ENCODE peak calls at places on chromosomes 5 and 9, in seven cellular contexts. I is HCT116, V is K562, R is H1, X is HepG2, J is SK-N-SH, Y is GM12878. K is an unnamed sample.

GRCh38 chr5:127088226-127088625 is 14.9 kb upstream of the C5orf63 start:
- DNase-seq in I (no peak), V (no peak), R (no peak), X (no peak), J (no peak), Y (no peak), K (no peak)

GRCh38 chr5:59673438-59674058 is 220.0 kb downstream of the PDE4D start:
- DNase-seq in I (peak), V (peak), R (no peak), X (peak), J (peak), Y (no peak), K (peak)

GRCh38 chr5:151680944-151681427 is 5.7 kb downstream of the SPARC start:
- DNase-seq in I (no peak), V (no peak), R (no peak), X (no peak), J (no peak), Y (no peak), K (no peak)

GRCh38 chr5:128706269-128706668 is 168.2 kb upstream of the FBN2 start:
- DNase-seq in I (no peak), V (no peak), R (no peak), X (no peak), J (no peak), Y (no peak), K (no peak)

GRCh38 chr5:168324864-168325615 is 33.6 kb downstream of the WWC1 start:
- DNase-seq in I (peak), V (no peak), R (no peak), X (peak), J (no peak), Y (no peak), K (peak)

GRCh38 chr5:132812949-132813598 is at the start of gene SOWAHA:
- DNase-seq in I (no peak), V (no peak), R (no peak), X (no peak), J (no peak), Y (no peak), K (peak)

GRCh38 chr5:72065751-72066255 is 41.5 kb upstream of the MAP1B start:
- DNase-seq in I (no peak), V (no peak), R (peak), X (no peak), J (peak), Y (no peak), K (no peak)

GRCh38 chr5:135105105-135105484 is 71.1 kb upstream of the PITX1 start:
- DNase-seq in I (no peak), V (no peak), R (no peak), X (no peak), J (no peak), Y (no peak), K (no peak)

GRCh38 chr5:95823241-95823737 is 763 bp upstream of the GLRX start:
- DNase-seq in I (no peak), V (no peak), R (no peak), X (no peak), J (no peak), Y (no peak), K (no peak)

GRCh38 chr9:91127653-91128052 is 234.1 kb downstream of the AUH start:
- DNase-seq in I (no peak), V (no peak), R (no peak), X (no peak), J (no peak), Y (no peak), K (no peak)

GRCh38 chr9:130844028-130844427 is 9.0 kb downstream of the ABL1 start:
- DNase-seq in I (no peak), V (peak), R (no peak), X (no peak), J (no peak), Y (no peak), K (no peak)

GRCh38 chr5:113034182-113034773 is 57.7 kb downstream of the DCP2 start:
- DNase-seq in I (no peak), V (no peak), R (no peak), X (no peak), J (no peak), Y (no peak), K (no peak)

GRCh38 chr5:143311428-143311827 is 92.1 kb downstream of the NR3C1 start:
- DNase-seq in I (no peak), V (no peak), R (no peak), X (no peak), J (no peak), Y (no peak), K (no peak)

GRCh38 chr9:86034863-86035734 is 64.3 kb downstream of the GOLM1 start:
- DNase-seq in I (peak), V (peak), R (peak), X (peak), J (peak), Y (no peak), K (peak)

GRCh38 chr9:98254236-98255063 is 999 bp downstream of the TBC1D2 start:
- DNase-seq in I (no peak), V (no peak), R (no peak), X (no peak), J (no peak), Y (no peak), K (no peak)

GRCh38 chr9:3906437-3907213 is 380.8 kb upstream of the RFX3 start:
- DNase-seq in I (peak), V (no peak), R (no peak), X (no peak), J (peak), Y (no peak), K (peak)

GRCh38 chr5:133285583-133286021 is 233.8 kb downstream of the HSPA4 start:
- DNase-seq in I (no peak), V (no peak), R (no peak), X (no peak), J (no peak), Y (no peak), K (peak)

GRCh38 chr9:16676547-16676946 is 193.9 kb downstream of the BNC2 start:
- DNase-seq in I (no peak), V (no peak), R (no peak), X (no peak), J (no peak), Y (no peak), K (no peak)

GRCh38 chr9:121283856-121284732 is 16.1 kb downstream of the GSN start:
- DNase-seq in I (no peak), V (peak), R (no peak), X (no peak), J (no peak), Y (no peak), K (no peak)

GRCh38 chr9:17799383-17799782 is 220.5 kb downstream of the SH3GL2 start:
- DNase-seq in I (no peak), V (no peak), R (no peak), X (no peak), J (no peak), Y (no peak), K (no peak)

GRCh38 chr5:964821-965220 is 43.8 kb upstream of the NKD2 start:
- DNase-seq in I (no peak), V (no peak), R (no peak), X (no peak), J (no peak), Y (no peak), K (no peak)

GRCh38 chr9:2158111-2158610 is 143.0 kb downstream of the SMARCA2 start:
- DNase-seq in I (no peak), V (no peak), R (no peak), X (no peak), J (peak), Y (peak), K (peak)

GRCh38 chr5:8749556-8749955 is 796.3 kb downstream of the SEMA5A start:
- DNase-seq in I (no peak), V (no peak), R (no peak), X (no peak), J (no peak), Y (no peak), K (no peak)

GRCh38 chr5:100777680-100778281 is 125.3 kb downstream of the ST8SIA4 start:
- DNase-seq in I (peak), V (no peak), R (no peak), X (no peak), J (no peak), Y (peak), K (no peak)

GRCh38 chr5:146878471-146879172 is at the start of gene PPP2R2B:
- DNase-seq in I (no peak), V (no peak), R (no peak), X (no peak), J (peak), Y (no peak), K (no peak)

GRCh38 chr5:77847814-77848290 is 71.7 kb upstream of the TBCA start:
- DNase-seq in I (no peak), V (no peak), R (peak), X (no peak), J (peak), Y (no peak), K (no peak)

GRCh38 chr5:100595152-100595811 is 60.1 kb downstream of the FAM174A start:
- DNase-seq in I (no peak), V (no peak), R (no peak), X (peak), J (peak), Y (no peak), K (peak)

GRCh38 chr5:36389245-36389644 is 87.5 kb upstream of the RANBP3L start:
- DNase-seq in I (no peak), V (peak), R (no peak), X (no peak), J (no peak), Y (no peak), K (no peak)

GRCh38 chr5:134561871-134562296 is 36.4 kb downstream of the JADE2 start:
- DNase-seq in I (peak), V (peak), R (no peak), X (peak), J (peak), Y (no peak), K (peak)

GRCh38 chr9:79292731-79293280 is 279.0 kb upstream of the TLE4 start:
- DNase-seq in I (no peak), V (no peak), R (no peak), X (no peak), J (no peak), Y (no peak), K (no peak)

GRCh38 chr9:79289856-79290255 is 281.9 kb upstream of the TLE4 start:
- DNase-seq in I (no peak), V (no peak), R (no peak), X (no peak), J (no peak), Y (no peak), K (no peak)

GRCh38 chr9:79287881-79288280 is 283.9 kb upstream of the TLE4 start:
- DNase-seq in I (no peak), V (no peak), R (no peak), X (no peak), J (no peak), Y (no peak), K (no peak)

GRCh38 chr9:79287152-79287766 is 284.5 kb upstream of the TLE4 start:
- DNase-seq in I (no peak), V (no peak), R (no peak), X (no peak), J (no peak), Y (no peak), K (no peak)
- TF ChIP-seq JUND in I (no peak), V (no peak), R (no peak), X (no peak), J (no peak), Y (no peak), K (no peak)

DNA sequence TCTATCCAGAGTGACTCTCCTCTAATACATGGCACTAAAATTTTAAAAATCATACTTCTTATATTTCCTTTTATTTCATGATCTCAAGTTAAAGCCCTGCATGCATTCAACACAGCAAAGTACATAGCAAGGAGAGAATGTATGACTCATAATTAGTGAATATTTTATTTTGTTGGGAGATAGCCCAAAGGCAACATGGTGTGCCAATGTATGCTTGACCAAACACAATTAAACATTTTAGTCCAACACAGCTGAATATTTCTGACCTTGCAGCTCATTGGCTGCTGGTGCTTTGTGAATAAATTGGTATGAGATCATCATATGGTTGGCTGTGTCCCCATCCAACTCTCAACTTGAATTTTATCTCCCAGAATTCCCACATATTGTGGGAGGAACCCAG is 103.5 kb downstream of the NPR3 start:
- DNase-seq in I (no peak), V (no peak), R (no peak), X (no peak), J (no peak), Y (no peak), K (peak)
- TF ChIP-seq JUND in I (no peak), V (no peak), R (no peak), X (no peak), J (no peak), Y (no peak), K (peak)

GRCh38 chr9:89529243-89530030 is 31.5 kb upstream of the SEMA4D start:
- DNase-seq in I (no peak), V (no peak), R (no peak), X (no peak), J (no peak), Y (no peak), K (no peak)
- TF ChIP-seq JUND in I (no peak), V (no peak), R (no peak), X (no peak), J (no peak), Y (no peak), K (no peak)

DNA sequence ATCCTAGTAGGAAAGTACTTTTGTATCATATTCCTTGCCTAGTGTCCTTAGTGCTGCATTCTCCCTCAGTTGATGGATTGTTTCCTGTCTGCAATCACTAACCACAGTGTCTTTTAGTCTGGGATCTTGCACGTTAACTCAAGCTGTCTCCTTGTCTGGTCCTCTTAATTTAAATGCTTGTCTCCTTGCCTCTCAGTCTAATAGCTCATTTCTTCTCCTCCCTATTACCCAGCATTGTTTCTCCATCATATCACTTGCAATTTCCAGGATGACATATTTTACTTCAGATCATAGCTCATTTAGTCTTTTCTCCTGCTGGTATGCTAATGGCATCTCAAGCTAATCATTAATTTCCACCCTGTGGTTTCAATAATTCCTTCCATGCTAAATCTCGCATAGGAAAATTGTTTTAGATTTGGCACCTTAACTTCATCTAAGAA is 2052.0 kb upstream of the C9orf72 start:
- DNase-seq in I (no peak), V (no peak), R (no peak), X (no peak), J (peak), Y (no peak), K (no peak)
- TF ChIP-seq JUND in I (no peak), V (no peak), R (no peak), X (no peak), J (peak), Y (no peak), K (no peak)

GRCh38 chr5:122394313-122394712 is 82.3 kb downstream of the SNCAIP start:
- DNase-seq in I (no peak), V (no peak), R (no peak), X (no peak), J (no peak), Y (no peak), K (no peak)
- TF ChIP-seq JUND in I (no peak), V (no peak), R (no peak), X (no peak), J (no peak), Y (no peak), K (no peak)

DNA sequence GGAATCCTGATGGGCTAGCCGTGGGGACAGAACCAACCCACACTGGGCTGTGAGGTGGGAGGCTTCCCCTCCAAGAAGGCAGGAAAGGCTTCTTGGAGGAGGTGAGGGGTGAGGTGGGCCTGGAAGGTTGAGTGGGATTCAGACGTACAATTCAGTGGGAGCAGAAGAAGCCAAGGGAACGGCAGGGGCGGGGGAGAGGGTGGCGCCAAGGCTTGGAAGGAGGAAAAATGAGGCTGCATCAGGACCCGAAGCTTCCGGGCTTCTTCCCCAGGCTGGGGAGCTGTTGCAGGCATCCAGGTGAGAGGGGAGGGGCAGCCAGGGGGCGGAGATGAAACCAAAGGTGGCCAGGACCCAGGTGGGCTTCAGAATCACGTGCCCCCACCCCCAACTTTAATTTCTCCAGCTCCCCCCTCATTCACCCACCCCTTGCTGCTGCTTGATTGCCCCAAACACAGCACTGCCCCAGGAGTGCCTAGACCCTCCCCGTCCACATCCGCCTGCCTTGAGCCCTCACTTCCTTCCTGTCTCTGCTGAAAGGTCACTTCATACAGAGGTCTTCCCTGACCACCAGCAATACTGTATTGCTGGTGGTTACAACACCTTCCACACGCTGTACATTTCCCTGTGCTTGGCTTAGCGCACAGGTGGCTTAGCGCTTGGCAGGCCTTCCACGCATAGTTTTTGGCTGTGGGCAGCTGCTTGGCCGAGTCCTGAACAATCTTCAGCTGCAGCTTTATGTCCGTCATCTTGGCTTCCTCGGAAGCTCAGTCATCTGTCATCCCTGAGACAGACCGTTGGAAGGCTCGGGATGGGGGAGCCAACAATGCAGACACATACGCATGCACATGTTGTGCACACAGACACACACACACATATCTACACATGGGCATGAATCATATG is 193.5 kb downstream of the RGS3 start:
- DNase-seq in I (no peak), V (no peak), R (no peak), X (peak), J (no peak), Y (no peak), K (no peak)
- TF ChIP-seq JUND in I (no peak), V (no peak), R (no peak), X (no peak), J (no peak), Y (no peak), K (no peak)

DNA sequence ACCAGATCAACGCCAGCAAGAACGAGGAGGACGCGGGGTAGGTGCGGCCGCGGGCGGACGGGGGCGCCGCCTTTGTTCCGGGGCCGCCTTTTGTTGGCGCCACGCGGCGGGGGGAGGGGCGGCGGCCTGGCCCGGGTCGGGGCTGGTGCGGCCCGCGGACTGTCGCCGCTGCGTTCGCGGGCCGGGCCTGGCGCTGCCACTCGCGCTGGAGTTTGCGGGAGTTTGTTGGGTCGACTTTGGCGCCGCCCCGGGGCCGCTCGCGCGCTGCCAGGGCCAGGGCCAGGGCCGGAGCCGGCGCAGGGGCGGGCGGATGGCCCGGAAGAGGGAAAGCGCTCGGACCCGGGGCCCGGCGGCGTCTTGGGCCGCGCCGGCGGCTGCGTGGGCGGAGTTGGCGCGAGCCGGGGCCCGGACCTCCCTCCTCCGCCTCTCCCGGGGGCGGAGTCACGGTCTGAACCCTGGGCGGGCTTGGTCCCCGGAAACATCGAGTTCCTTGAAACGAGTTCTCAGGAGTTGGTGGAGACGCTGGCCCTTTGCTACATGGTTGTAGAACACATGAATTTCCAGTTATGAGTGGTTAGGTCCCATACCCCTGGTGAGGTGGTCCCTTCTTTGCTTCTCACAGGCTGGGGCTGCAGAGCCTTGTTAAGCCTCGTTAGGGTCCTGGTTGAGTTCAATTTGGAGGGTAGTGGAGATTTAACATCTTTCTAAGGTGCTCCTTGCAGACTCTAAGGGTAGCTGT is 846 bp downstream of the HNRNPAB start:
- DNase-seq in I (no peak), V (peak), R (no peak), X (peak), J (peak), Y (no peak), K (peak)
- TF ChIP-seq JUND in I (no peak), V (no peak), R (no peak), X (no peak), J (no peak), Y (no peak), K (no peak)

K was measured in T47D.